ENCODE peak calls at places on chromosome 14, in four cellular contexts. Y is lower leg skin, M is tibial nerve, C is epithelial cell of esophagus. Q is an unnamed sample.

GRCh38 chr14:83342590-83342989 is 1808.9 kb upstream of the SEL1L start:
- DNase-seq in Y (peak; percentile 87), M (peak; percentile 46), C (no peak), Q (peak; percentile 13)

GRCh38 chr14:24093901-24094838 is at the start of gene PCK2:
- DNase-seq in Y (peak; percentile 99), M (peak; percentile 90), C (peak; percentile 92), Q (peak; percentile 94)

GRCh38 chr14:99158150-99158549 is 113.8 kb downstream of the BCL11B start:
- DNase-seq in Y (peak; percentile 49), M (no peak), C (peak; percentile 16), Q (no peak)

GRCh38 chr14:59282366-59282765 is 93.9 kb downstream of the DAAM1 start:
- DNase-seq in Y (no peak), M (no peak), C (peak; percentile 85), Q (peak; percentile 86)

GRCh38 chr14:20873370-20874177 is 17.6 kb upstream of the RNASE3 start:
- DNase-seq in Y (peak; percentile 96), M (peak; percentile 80), C (peak; percentile 38), Q (peak; percentile 63)

GRCh38 chr14:68563256-68564131 is 229.4 kb downstream of the ZFP36L1 start:
- DNase-seq in Y (peak; percentile 71), M (no peak), C (no peak), Q (peak; percentile 51)

GRCh38 chr14:50835280-50835679 is 4.3 kb upstream of the NIN start:
- DNase-seq in Y (no peak), M (no peak), C (peak; percentile 42), Q (no peak)

GRCh38 chr14:95527392-95528002 is 7.4 kb upstream of the GLRX5 start:
- DNase-seq in Y (peak; percentile 90), M (peak; percentile 91), C (peak; percentile 57), Q (peak; percentile 82)

GRCh38 chr14:76472199-76472723 is 96.3 kb downstream of the ESRRB start:
- DNase-seq in Y (no peak), M (no peak), C (no peak), Q (no peak)

GRCh38 chr14:76467843-76468242 is 91.9 kb downstream of the ESRRB start:
- DNase-seq in Y (no peak), M (no peak), C (no peak), Q (no peak)

DNA sequence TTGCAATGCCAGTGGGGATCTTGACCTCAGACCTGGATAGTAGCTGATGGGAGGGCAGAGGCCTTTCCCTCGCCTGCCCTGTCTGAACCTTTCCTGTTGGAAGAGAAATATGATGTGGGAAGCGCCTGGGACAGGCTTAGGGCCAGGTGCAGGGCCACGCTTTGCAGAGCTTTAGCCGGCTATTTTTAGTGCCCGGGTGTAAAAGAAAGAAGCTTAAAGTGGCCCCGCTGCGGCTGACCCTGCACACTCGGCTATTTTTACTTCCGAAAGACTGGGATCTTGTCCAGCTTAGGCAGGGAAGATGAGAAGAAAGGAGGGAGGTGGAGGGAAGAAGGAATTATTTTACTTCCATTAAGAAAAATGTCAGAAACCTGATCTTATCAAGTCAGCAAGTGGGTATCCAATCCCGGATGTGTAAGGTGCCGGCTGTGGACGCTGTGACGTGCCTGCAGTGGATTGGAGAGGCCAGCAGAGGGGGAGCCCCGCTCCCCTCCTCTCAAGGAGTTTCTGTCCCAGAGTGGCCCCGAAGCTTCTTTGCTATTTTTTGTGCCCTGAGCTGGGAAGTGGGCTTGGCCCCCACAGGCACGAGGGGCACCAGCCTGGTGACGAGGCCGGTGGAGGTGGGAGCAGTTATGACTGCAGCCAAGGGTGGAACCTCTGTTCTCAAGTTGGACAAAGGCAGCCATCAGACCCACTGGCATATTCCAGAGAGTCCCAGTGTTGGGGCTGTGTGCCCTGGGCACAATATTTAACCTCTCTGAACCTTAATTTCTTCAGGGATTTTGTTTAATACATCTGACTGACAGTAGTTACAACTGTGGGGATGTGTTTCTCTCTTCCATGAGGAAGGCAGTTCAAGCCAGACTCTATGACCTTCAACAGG is 97.7 kb downstream of the ESRRB start:
- DNase-seq in Y (no peak), M (no peak), C (no peak), Q (peak; percentile 3)
- H3K4me3 ChIP-seq in Y (no peak overlapping the region), M (peak overlapping the region; percentile 14), C (no peak overlapping the region), Q (no peak overlapping the region)

DNA sequence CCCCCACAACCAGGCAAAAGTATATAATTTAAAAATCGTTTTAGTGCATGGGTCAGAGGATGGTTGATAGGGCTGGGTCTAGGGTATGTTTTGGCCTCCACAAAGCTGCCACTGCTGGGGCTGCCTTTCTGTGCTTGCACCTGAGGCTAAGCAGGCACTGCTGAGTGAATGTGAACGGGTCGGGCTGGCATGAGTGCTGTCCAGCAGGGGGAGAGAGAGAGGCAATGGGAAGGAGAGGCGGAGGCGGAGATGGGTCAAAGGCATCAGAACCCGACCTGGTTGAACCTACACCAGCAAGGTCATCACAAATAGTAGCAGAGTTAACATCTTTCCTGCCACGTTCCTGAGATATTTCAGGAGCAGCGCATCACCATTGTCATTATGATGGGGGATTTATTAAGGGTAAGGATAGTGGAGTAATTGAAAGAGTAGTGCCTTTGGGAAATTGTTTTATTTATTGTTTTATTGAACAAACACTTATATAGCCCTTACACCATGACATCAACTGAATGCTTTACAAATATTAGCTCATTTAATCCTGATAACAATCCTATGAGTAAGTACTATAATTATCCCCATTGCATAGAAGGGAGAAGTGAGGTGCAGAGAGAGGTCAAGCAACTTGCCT is 5.8 kb upstream of the NRXN3 start:
- DNase-seq in Y (no peak), M (no peak), C (peak; percentile 50), Q (no peak)
- TF ChIP-seq CTCF in Y (no peak), M (no peak), C (peak; percentile 67), Q (no peak)

GRCh38 chr14:34710744-34711143 is 3.6 kb downstream of the CFL2 start:
- DNase-seq in Y (no peak), M (no peak), C (no peak), Q (peak; percentile 54)
- H3K4me3 ChIP-seq in Y (no peak overlapping the region), M (no peak overlapping the region), C (no peak overlapping the region), Q (no peak overlapping the region)

GRCh38 chr14:105605501-105606304 is 79.3 kb downstream of the TMEM121 start:
- DNase-seq in Y (peak; percentile 45), M (no peak), C (no peak), Q (no peak)

GRCh38 chr14:105602243-105602750 is 75.9 kb downstream of the TMEM121 start:
- DNase-seq in Y (no peak), M (no peak), C (no peak), Q (no peak)

GRCh38 chr14:105600939-105601359 is 74.6 kb downstream of the TMEM121 start:
- DNase-seq in Y (no peak), M (no peak), C (no peak), Q (no peak)

GRCh38 chr14:105601360-105602242 is 75.2 kb downstream of the TMEM121 start:
- DNase-seq in Y (no peak), M (no peak), C (no peak), Q (no peak)

GRCh38 chr14:105602799-105603763 is 76.7 kb downstream of the TMEM121 start:
- DNase-seq in Y (no peak), M (no peak), C (no peak), Q (no peak)
- TF ChIP-seq CTCF in Y (no peak), M (no peak), C (no peak), Q (no peak)

DNA sequence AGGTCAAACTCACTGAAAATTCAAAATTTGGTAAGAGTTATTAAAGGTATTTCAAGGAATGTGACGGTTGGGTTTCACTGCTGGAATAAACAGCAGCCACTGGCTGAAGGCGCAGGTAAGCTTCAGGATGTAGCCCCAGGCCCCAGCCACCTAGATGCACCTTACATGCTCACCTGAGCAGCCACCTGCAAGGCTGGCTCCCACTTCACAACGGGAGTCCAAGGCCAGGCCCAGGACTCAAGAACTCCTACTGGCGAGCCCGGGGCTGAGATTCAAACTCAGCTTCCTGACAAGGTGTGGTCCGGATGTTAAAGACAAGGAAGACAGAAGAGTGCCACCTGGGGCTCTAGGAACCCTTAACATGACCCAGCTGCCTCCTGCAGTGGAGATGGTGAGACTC is 78.4 kb downstream of the ITPK1 start:
- DNase-seq in Y (no peak), M (no peak), C (no peak), Q (no peak)
- H3K4me3 ChIP-seq in Y (no peak overlapping the region), M (no peak overlapping the region), C (no peak overlapping the region), Q (no peak overlapping the region)

DNA sequence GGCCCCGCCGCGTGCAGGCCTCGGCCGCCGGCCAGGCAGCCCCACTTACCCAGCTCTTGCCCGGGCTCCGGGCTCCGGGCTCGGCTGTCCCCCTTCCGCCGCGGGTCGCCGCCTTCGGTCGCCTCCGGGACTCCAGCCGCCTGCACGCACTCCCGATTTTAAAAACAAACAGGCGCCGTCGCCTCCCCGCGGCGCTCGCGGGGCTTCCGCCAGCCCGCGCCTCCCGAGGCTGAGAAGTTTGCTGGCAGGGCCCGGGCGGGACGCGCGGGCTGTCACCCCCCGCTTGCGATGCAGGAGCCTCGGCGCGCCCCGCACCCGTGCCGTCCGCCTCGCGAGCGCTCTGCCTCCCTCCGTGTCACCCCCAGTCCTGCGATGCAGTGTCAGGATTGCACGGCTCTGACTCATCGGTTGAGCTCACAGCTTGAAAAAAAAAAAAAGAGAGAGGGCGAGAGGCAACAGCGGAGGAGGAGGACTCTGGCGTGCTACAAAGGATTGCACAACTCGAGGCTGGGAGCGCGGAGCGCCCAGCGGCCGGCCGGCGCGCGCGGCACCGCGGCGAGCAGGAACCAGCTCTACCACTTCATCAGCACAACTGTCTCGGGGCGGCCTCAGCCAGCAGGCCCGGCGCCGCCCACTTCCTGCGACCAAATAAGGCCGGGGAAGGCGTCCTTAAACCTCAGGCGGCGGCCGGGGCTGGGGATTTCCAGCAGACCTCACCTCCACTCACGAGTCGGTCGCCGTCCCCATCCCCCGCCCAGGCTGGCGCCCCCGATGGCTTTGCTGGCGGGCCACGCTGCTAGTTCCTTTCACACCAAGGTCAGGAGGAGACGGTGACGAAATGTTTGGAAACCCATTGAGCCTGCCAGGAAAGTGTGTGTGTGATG is 45.8 kb upstream of the PNMA1 start:
- DNase-seq in Y (peak; percentile 99), M (peak; percentile 94), C (peak; percentile 99), Q (peak; percentile 99)
- TF ChIP-seq CTCF in Y (no peak), M (peak; percentile 9), C (no peak), Q (no peak)